ENCODE peak calls at places on chromosomes 13 and 19, in six cellular contexts. One of them, this sample, is unnamed.

GRCh38 chr13:40200273-40200978 is 466.0 kb downstream of the FOXO1 start:
- DNase-seq in K562: no peak
- DNase-seq in HepG2: no peak
- DNase-seq in GM12878: no peak
- DNase-seq in GM12891: no peak
- DNase-seq in H1: no peak
- DNase-seq in this sample: no peak

GRCh38 chr13:33927315-33927714 is 109.4 kb downstream of the RFC3 start:
- DNase-seq in K562: no peak
- DNase-seq in HepG2: no peak
- DNase-seq in GM12878: no peak
- DNase-seq in GM12891: no peak
- DNase-seq in H1: no peak
- DNase-seq in this sample: no peak

GRCh38 chr19:35033067-35034004 is 3.1 kb downstream of the SCN1B start:
- DNase-seq in K562: no peak
- DNase-seq in HepG2: no peak
- DNase-seq in GM12878: no peak
- DNase-seq in GM12891: no peak
- DNase-seq in H1: no peak
- DNase-seq in this sample: no peak

GRCh38 chr13:41111454-41111853 is 21.1 kb downstream of the KBTBD6 start:
- DNase-seq in K562: no peak
- DNase-seq in HepG2: no peak
- DNase-seq in GM12878: no peak
- DNase-seq in GM12891: no peak
- DNase-seq in H1: no peak
- DNase-seq in this sample: no peak

GRCh38 chr19:13019330-13019729 is 24.1 kb downstream of the NFIX start:
- DNase-seq in K562: no peak
- DNase-seq in HepG2: no peak
- DNase-seq in GM12878: no peak
- DNase-seq in GM12891: no peak
- DNase-seq in H1: no peak
- DNase-seq in this sample: no peak

GRCh38 chr19:46068345-46069258 is 27.8 kb upstream of the IGFL4 start:
- DNase-seq in K562: no peak
- DNase-seq in HepG2: peak
- DNase-seq in GM12878: no peak
- DNase-seq in GM12891: no peak
- DNase-seq in H1: no peak
- DNase-seq in this sample: no peak

GRCh38 chr13:24906268-24906667 is 142.3 kb downstream of the RNF17 start:
- DNase-seq in K562: no peak
- DNase-seq in HepG2: no peak
- DNase-seq in GM12878: no peak
- DNase-seq in GM12891: no peak
- DNase-seq in H1: no peak
- DNase-seq in this sample: no peak

GRCh38 chr19:55373993-55374757 is 2.5 kb upstream of the TMEM190 start:
- DNase-seq in K562: no peak
- DNase-seq in HepG2: no peak
- DNase-seq in GM12878: no peak
- DNase-seq in GM12891: no peak
- DNase-seq in H1: no peak
- DNase-seq in this sample: no peak

GRCh38 chr13:68125087-68125480 is 894.9 kb upstream of the PCDH9 start:
- DNase-seq in K562: no peak
- DNase-seq in HepG2: no peak
- DNase-seq in GM12878: no peak
- DNase-seq in GM12891: no peak
- DNase-seq in H1: no peak
- DNase-seq in this sample: no peak

GRCh38 chr13:98981596-98982195 is 3.8 kb upstream of the DOCK9 start:
- DNase-seq in K562: no peak
- DNase-seq in HepG2: no peak
- DNase-seq in GM12878: no peak
- DNase-seq in GM12891: no peak
- DNase-seq in H1: no peak
- DNase-seq in this sample: no peak

GRCh38 chr13:107864543-107865460 is 350.5 kb downstream of the LIG4 start:
- DNase-seq in K562: peak
- DNase-seq in HepG2: peak
- DNase-seq in GM12878: no peak
- DNase-seq in GM12891: no peak
- DNase-seq in H1: no peak
- DNase-seq in this sample: no peak

GRCh38 chr19:10315335-10316214 is at the start of gene FDX2:
- DNase-seq in K562: peak
- DNase-seq in HepG2: peak
- DNase-seq in GM12878: peak
- DNase-seq in GM12891: peak
- DNase-seq in H1: peak
- DNase-seq in this sample: peak
- TF ChIP-seq POLR2A in K562: peak
- TF ChIP-seq POLR2A in HepG2: peak
- TF ChIP-seq POLR2A in GM12878: peak
- TF ChIP-seq POLR2A in GM12891: peak
- TF ChIP-seq POLR2A in H1: peak
- TF ChIP-seq POLR2A in this sample: peak

DNA sequence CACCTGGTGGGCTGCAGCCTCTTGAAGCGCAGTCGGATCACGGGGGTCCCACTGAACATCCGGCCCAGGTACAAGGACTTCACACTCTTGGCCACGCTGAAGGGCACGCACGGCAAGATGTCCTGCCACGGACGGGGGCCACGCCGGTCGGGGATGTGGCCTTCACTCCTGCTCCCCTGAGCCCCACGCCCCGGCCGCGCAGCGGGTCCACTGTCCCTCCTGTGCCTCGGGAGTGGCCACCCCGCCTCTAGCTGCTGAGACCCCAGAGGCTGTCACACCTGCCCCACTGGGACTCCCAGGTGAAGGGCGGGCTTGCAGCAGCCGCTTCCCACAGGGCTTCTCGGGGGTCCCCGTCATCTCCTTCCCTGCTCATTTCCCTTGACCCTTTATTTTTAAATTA is 31.2 kb downstream of the GAS6 start:
- DNase-seq in K562: no peak
- DNase-seq in HepG2: no peak
- DNase-seq in GM12878: no peak
- DNase-seq in GM12891: no peak
- DNase-seq in H1: no peak
- DNase-seq in this sample: no peak
- TF ChIP-seq TAF1 in K562: no peak
- TF ChIP-seq TAF1 in HepG2: no peak
- TF ChIP-seq TAF1 in GM12878: no peak
- TF ChIP-seq TAF1 in GM12891: no peak
- TF ChIP-seq TAF1 in H1: no peak
- TF ChIP-seq TAF1 in this sample: no peak

DNA sequence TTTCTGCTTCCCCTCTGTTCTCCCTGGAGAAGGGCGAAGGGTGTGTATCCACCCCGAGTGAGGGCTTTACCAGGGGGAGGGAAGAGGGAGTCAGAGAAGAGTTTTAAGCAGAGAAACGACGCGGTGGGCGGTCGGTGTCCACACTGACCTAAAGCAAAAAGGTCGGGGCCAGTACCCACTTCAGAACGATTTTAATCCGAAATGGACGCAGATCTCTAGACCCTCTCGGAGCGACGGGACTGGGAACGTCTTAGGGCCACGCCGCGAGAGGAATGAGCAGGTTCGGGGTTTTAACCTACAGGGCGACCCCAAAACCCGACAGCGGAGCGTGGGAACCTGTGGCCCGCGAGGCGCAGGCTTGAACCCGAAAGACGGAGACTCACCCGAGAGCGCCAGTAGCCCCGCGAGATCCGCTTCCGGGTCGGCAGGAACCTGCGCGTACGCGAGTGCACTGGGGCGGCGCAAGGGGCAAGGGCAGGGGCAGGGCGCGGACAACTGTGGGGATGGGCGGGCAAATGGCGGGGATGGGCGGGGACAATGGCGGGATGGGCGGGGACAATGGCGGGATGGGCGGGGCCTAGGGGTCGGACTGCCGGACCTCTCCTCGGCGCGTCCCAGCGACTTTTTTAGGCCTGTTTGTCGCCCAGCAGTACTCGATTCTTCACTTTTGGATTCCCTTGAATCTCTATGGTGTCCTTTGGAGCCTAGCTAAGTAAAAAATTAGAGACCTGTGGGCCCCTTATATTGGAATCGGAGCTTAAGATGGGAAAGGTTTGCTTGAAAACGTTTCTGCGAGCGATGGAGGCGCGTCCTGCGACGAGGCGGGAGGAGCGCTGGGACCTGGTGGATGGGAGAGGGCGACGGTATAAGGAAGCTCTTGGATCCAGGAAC is at the start of gene ZNF677:
- DNase-seq in K562: peak
- DNase-seq in HepG2: no peak
- DNase-seq in GM12878: no peak
- DNase-seq in GM12891: peak
- DNase-seq in H1: peak
- DNase-seq in this sample: no peak
- TF ChIP-seq POLR2A in K562: no peak
- TF ChIP-seq POLR2A in HepG2: no peak
- TF ChIP-seq POLR2A in GM12878: peak
- TF ChIP-seq POLR2A in GM12891: no peak
- TF ChIP-seq POLR2A in H1: peak
- TF ChIP-seq POLR2A in this sample: no peak

DNA sequence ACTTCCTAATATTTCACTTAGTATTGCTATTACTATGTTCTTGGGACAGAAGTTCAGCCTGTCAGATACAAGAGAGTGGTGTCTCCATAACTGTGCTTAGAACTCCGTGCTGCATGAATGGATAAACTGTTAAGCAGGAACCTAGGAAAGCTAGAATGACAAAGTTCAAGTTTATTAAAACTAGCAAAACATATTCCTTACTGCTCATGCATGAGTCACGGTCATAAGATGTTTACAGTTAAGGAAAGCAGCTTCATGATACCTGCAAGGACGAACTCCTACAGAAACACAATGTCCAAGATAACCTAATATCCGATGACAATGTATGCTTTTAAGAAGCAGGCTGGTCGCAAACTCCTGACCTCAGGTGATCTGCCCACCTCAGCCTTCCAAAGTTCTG is 6.0 kb upstream of the ZNF765 start:
- DNase-seq in K562: no peak
- DNase-seq in HepG2: no peak
- DNase-seq in GM12878: no peak
- DNase-seq in GM12891: no peak
- DNase-seq in H1: no peak
- DNase-seq in this sample: no peak
- TF ChIP-seq TAF1 in K562: no peak
- TF ChIP-seq TAF1 in HepG2: no peak
- TF ChIP-seq TAF1 in GM12878: no peak
- TF ChIP-seq TAF1 in GM12891: no peak
- TF ChIP-seq TAF1 in H1: no peak
- TF ChIP-seq TAF1 in this sample: no peak

GRCh38 chr13:49561064-49561410 is 24.3 kb downstream of the RCBTB1 start:
- DNase-seq in K562: no peak
- DNase-seq in HepG2: peak
- DNase-seq in GM12878: no peak
- DNase-seq in GM12891: no peak
- DNase-seq in H1: no peak
- DNase-seq in this sample: no peak

GRCh38 chr13:49559006-49559405 is 26.4 kb downstream of the RCBTB1 start:
- DNase-seq in K562: no peak
- DNase-seq in HepG2: no peak
- DNase-seq in GM12878: no peak
- DNase-seq in GM12891: no peak
- DNase-seq in H1: no peak
- DNase-seq in this sample: no peak

GRCh38 chr13:49563513-49563912 is 21.8 kb downstream of the RCBTB1 start:
- DNase-seq in K562: no peak
- DNase-seq in HepG2: no peak
- DNase-seq in GM12878: no peak
- DNase-seq in GM12891: no peak
- DNase-seq in H1: no peak
- DNase-seq in this sample: no peak

DNA sequence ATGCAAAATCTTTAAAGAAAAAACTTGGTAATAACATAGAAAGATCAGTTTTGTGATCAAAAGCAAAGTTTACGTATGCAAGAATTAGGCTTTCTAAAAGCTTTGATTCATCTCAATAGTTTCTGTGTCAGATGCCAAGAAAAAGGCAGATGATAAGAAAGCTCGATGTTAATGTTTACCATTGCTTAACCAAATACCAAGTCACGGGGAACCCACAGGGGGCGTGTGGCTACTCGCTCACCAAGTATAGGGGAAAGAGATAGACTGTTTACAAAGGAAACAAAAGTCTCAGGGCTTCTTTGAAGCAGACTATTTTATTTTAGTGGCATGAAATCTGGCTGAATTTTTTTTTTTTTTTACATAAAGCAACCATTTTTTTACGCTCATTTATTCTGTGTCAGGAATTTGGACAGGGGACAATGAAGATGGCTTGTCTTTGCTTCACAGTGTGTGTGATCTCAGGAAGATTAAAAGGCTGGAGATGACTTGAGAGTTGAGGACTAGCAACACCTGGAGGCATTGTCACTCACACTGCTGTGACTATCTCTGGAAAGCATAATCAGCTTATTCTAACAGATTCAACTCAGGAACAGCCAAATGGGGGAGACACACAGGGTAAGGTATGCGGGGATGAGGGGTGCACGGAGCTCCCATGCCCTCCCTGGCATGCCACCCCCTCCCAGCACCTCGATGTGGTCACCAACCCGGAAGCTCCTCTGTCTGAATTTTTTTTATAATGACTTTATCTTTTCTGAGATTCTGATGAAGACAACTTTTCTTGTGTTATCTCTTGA is 24.9 kb downstream of the RCBTB1 start:
- DNase-seq in K562: peak
- DNase-seq in HepG2: peak
- DNase-seq in GM12878: no peak
- DNase-seq in GM12891: no peak
- DNase-seq in H1: no peak
- DNase-seq in this sample: no peak
- TF ChIP-seq POLR2A in K562: no peak
- TF ChIP-seq POLR2A in HepG2: no peak
- TF ChIP-seq POLR2A in GM12878: no peak
- TF ChIP-seq POLR2A in GM12891: no peak
- TF ChIP-seq POLR2A in H1: no peak
- TF ChIP-seq POLR2A in this sample: no peak

GRCh38 chr13:35630551-35631275 is 154.2 kb upstream of the MAB21L1 start:
- DNase-seq in K562: peak
- DNase-seq in HepG2: peak
- DNase-seq in GM12878: no peak
- DNase-seq in GM12891: peak
- DNase-seq in H1: no peak
- DNase-seq in this sample: peak
- TF ChIP-seq TAF1 in K562: no peak
- TF ChIP-seq TAF1 in HepG2: no peak
- TF ChIP-seq TAF1 in GM12878: no peak
- TF ChIP-seq TAF1 in GM12891: no peak
- TF ChIP-seq TAF1 in H1: no peak
- TF ChIP-seq TAF1 in this sample: no peak

This sample was measured in GM12892.